ENCODE peak calls at places on chromosome 3, in six cellular contexts. E is fibroblast of lung, L is mammary epithelial cell, Y is AG09309, T is kidney epithelial cell, S is psoas muscle. C is an unnamed sample.
A peak's percentile ranks its signal among the peaks of the same experiment; 100 is the strongest.

GRCh38 chr3:196518999-196519737 is 4.0 kb upstream of the SMCO1 start:
- DNase-seq in Y (no peak), L (peak; percentile 63), T (no peak), E (peak; percentile 79), S (peak; percentile 75), C (no peak)

GRCh38 chr3:126549861-126550487 is 8.8 kb downstream of the C3orf22 start:
- DNase-seq in L (no peak), S (peak; percentile 24), E (no peak), Y (no peak), T (no peak), C (no peak)

GRCh38 chr3:48623851-48624547 is 2.4 kb upstream of the TMEM89 start:
- DNase-seq in L (no peak), E (no peak), Y (no peak), T (no peak), S (no peak), C (no peak)

GRCh38 chr3:9966841-9967240 is 14.6 kb upstream of the PRRT3 start:
- DNase-seq in E (no peak), S (no peak), T (no peak), Y (no peak), L (no peak), C (no peak)

GRCh38 chr3:169836058-169836941 is 23.6 kb upstream of the LRRC34 start:
- DNase-seq in L (no peak), Y (no peak), S (no peak), T (no peak), E (peak; percentile 36), C (no peak)

GRCh38 chr3:32470362-32470761 is 32.3 kb downstream of the CMTM6 start:
- DNase-seq in S (no peak), L (no peak), T (no peak), E (no peak), Y (no peak), C (no peak)

GRCh38 chr3:178434206-178434805 is 101.9 kb upstream of the KCNMB2 start:
- DNase-seq in Y (no peak), S (no peak), E (peak; percentile 33), T (no peak), L (no peak), C (no peak)

GRCh38 chr3:71607364-71607763 is 23.8 kb upstream of the FOXP1 start:
- DNase-seq in Y (no peak), E (no peak), L (no peak), S (no peak), T (no peak), C (no peak)

GRCh38 chr3:166575166-166575565 is 737.9 kb upstream of the BCHE start:
- DNase-seq in L (no peak), S (no peak), Y (no peak), T (peak; percentile 2), E (no peak), C (no peak)

GRCh38 chr3:195768831-195769303 is 42.9 kb downstream of the MUC4 start:
- DNase-seq in Y (no peak), L (no peak), S (no peak), E (no peak), T (no peak), C (no peak)

GRCh38 chr3:158127250-158128219 is 17.6 kb downstream of the RSRC1 start:
- DNase-seq in T (no peak), Y (no peak), S (no peak), E (peak; percentile 19), L (peak; percentile 82), C (no peak)

GRCh38 chr3:132595036-132595435 is 2.0 kb upstream of the ACKR4 start:
- DNase-seq in L (peak; percentile 57), E (peak; percentile 9), S (no peak), T (peak; percentile 28), Y (peak; percentile 57), C (no peak)

GRCh38 chr3:66432767-66433521 is 67.9 kb downstream of the LRIG1 start:
- DNase-seq in T (no peak), L (no peak), E (peak; percentile 28), S (peak; percentile 88), Y (no peak), C (no peak)

GRCh38 chr3:107432013-107432515 is 54.8 kb downstream of the CCDC54 start:
- DNase-seq in E (peak; percentile 31), Y (no peak), S (no peak), L (peak; percentile 31), T (no peak), C (no peak)

GRCh38 chr3:52245322-52246263 is at the start of gene PPM1M:
- DNase-seq in T (no peak), L (peak; percentile 31), E (peak; percentile 41), Y (no peak), S (peak; percentile 74), C (no peak)

GRCh38 chr3:147514366-147514765 is 105.2 kb downstream of the ZIC1 start:
- DNase-seq in T (no peak), E (no peak), L (no peak), Y (no peak), S (no peak), C (no peak)

GRCh38 chr3:134312873-134313838 is 61.1 kb downstream of the AMOTL2 start:
- DNase-seq in Y (no peak), T (no peak), E (peak; percentile 82), S (peak; percentile 94), L (no peak), C (no peak)

GRCh38 chr3:23961913-23962312 is 16.8 kb downstream of the NR1D2 start:
- DNase-seq in Y (no peak), T (no peak), L (no peak), E (no peak), S (no peak), C (no peak)

GRCh38 chr3:134486577-134487041 is 752 bp downstream of the CEP63 start:
- DNase-seq in S (no peak), T (no peak), E (peak; percentile 43), Y (no peak), L (no peak), C (no peak)

GRCh38 chr3:174620138-174620537 is 239.0 kb upstream of the NAALADL2 start:
- DNase-seq in T (no peak), E (peak; percentile 44), Y (peak; percentile 2), S (no peak), L (peak; percentile 9), C (no peak)
- TF ChIP-seq CTCF in T (peak; percentile 24), E (peak; percentile 34), Y (peak; percentile 32), S (no peak), L (peak; percentile 46), C (no peak)

GRCh38 chr3:125053304-125053699 is 2.5 kb downstream of the HEG1 start:
- DNase-seq in L (no peak), S (no peak), T (no peak), E (no peak), Y (no peak), C (no peak)

GRCh38 chr3:125051205-125051604 is 4.6 kb downstream of the HEG1 start:
- DNase-seq in Y (no peak), S (no peak), T (no peak), E (no peak), L (no peak), C (no peak)

GRCh38 chr3:125050486-125051172 is 5.2 kb downstream of the HEG1 start:
- DNase-seq in E (no peak), S (no peak), L (no peak), T (no peak), Y (no peak), C (no peak)

GRCh38 chr3:125052671-125053303 is 3.0 kb downstream of the HEG1 start:
- DNase-seq in Y (peak; percentile 73), T (no peak), S (no peak), L (peak; percentile 40), E (peak; percentile 77), C (no peak)

DNA sequence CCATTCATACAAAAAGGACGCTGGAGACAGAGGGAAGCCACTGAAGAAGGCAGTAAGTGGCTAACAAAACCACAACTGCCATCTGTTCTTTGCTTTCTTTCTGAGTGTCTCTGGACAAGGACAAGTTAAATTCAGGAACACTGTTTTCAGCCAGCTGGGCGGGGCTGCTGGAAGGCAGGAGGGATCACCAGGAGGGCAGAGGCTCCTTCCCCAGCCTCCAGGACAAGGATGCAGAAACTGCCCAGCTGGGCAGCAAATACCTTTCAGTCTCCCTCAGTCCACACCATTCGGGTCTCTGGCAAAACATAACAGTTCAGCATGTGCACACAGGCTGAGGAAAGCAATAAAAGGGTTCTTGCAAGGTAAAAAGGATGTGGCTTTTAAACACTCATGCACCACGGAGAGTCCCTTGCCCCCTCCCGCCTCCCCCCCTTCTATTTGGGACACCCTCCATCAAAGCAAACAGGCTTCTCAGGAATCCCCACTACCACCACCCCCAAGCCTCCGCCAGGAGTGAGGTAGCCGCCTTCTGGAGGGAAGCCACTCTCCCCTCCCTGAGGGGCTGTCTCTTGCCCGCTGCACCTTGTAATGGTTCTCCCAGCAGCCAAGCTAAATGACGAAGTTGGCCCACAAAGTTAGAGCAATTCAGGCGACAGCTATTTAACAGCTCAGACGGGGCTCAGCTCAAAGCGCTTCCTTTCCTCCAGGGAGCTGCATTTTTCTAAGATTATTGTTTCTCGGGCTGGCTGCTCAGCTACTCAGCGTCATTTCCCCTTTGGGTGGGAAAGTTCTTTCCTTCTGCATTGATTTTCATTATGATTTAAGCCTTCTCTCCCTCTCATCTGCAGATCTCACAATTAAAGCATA is 3.8 kb downstream of the HEG1 start:
- DNase-seq in Y (peak; percentile 64), L (peak; percentile 67), S (peak; percentile 74), T (no peak), E (peak; percentile 71), C (no peak)
- H3K4me3 ChIP-seq in Y (peak overlapping the region; percentile 59), L (no peak overlapping the region), S (peak overlapping the region; percentile 87), T (peak overlapping the region; percentile 7), E (peak overlapping the region; percentile 78), C (peak overlapping the region; percentile 31)

DNA sequence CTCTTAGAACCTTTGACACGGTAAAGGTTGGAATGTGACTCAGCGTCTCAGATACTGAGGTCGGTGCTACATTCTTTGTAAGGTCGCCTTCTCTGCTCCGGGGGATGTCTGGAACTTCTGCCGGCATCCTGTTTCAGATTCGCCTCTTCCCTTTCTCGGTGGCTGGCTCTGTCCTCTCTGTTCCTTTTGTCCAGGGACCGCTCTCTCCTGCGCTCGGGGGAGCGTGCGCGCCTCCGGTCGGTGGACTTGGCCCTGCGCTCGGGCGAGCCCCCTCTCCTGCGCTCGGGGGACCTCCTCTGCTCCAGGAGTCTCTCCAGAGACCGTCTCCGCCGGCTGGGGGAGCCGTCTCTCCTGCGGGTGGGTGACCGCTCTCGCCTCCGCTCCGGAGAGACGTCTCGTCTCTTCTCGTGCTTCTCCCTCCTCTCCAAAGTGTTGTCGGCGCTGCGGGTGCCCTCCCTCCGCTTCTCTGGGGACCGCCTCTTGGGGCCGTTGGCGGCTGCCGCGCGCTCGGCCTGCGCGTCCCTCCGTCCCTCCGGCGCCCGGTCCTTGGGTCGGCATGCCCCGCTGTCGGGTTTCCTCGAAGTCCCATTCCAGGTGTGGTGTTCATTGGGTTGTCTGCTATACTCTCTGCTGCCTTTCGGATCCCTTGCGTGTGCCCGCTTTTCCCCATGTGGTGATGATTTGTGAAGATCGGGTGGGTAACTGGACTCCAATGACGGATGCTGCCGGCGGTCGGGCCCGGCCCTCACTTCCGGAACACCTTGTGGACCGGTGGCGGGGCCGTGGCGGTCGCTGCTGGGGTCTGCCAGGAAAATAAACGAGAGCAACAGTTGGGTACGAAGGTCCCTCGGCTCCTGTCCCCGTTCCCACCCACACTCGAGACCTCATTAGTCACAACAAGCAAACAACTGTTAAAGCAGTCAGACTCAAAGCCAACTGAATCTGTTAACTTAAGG is 668.8 kb upstream of the ADAMTS9 start:
- DNase-seq in E (peak; percentile 40), Y (no peak), L (no peak), T (no peak), S (no peak), C (no peak)
- TF ChIP-seq CTCF in E (peak; percentile 11), Y (peak; percentile 20), L (no peak), T (no peak), S (no peak), C (peak; percentile 7)

DNA sequence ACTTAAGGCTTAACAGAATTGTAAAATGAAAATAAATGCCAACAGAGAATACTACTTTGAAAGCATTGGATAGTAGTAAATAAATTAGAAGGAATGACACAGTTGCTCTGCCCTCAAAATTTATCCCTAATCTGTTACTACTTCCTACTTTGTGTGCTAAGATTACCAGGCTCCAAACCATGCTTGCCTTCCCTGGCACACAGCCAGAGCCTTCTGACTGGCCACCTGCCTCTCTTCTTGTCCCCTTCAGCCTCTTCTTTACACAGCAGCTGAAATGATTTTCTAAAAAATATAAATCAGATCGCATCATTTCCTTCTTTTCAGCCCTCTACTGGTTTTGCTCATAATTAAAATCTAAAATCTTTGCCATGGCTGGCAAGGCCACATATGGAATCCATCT is 334.1 kb downstream of the FHIT start:
- DNase-seq in L (no peak), S (no peak), T (no peak), E (no peak), Y (no peak), C (no peak)
- H3K4me3 ChIP-seq in L (no peak overlapping the region), S (no peak overlapping the region), T (no peak overlapping the region), E (no peak overlapping the region), Y (no peak overlapping the region), C (no peak overlapping the region)

C was measured in HFF-Myc.